ENCODE peak calls at places on chromosome 20, in six cellular contexts. One of them, this sample, is unnamed.

GRCh38 chr20:60788070-60788469 is 464.0 kb upstream of the CDH4 start:
- DNase-seq in HCT116: no peak
- DNase-seq in WTC11: no peak
- DNase-seq in H1: no peak
- DNase-seq in GM12878: no peak
- DNase-seq in K562: no peak
- DNase-seq in this sample: no peak

GRCh38 chr20:19336601-19337000 is 124.2 kb downstream of the SLC24A3 start:
- DNase-seq in HCT116: no peak
- DNase-seq in WTC11: no peak
- DNase-seq in H1: no peak
- DNase-seq in GM12878: no peak
- DNase-seq in K562: no peak
- DNase-seq in this sample: no peak

GRCh38 chr20:49482621-49483017 is at the start of gene KCNB1:
- DNase-seq in HCT116: no peak
- DNase-seq in WTC11: peak; percentile 95
- DNase-seq in H1: peak; percentile 96
- DNase-seq in GM12878: no peak
- DNase-seq in K562: peak; percentile 48
- DNase-seq in this sample: peak; percentile 59

GRCh38 chr20:33139467-33139866 is 28.5 kb upstream of the BPIFA2 start:
- DNase-seq in HCT116: no peak
- DNase-seq in WTC11: no peak
- DNase-seq in H1: no peak
- DNase-seq in GM12878: no peak
- DNase-seq in K562: no peak
- DNase-seq in this sample: no peak

GRCh38 chr20:63980317-63980805 is 571 bp upstream of the PRPF6 start:
- DNase-seq in HCT116: no peak
- DNase-seq in WTC11: no peak
- DNase-seq in H1: no peak
- DNase-seq in GM12878: no peak
- DNase-seq in K562: no peak
- DNase-seq in this sample: peak; percentile 50

GRCh38 chr20:32125511-32125910 is 16.0 kb downstream of the TM9SF4 start:
- DNase-seq in HCT116: no peak
- DNase-seq in WTC11: no peak
- DNase-seq in H1: no peak
- DNase-seq in GM12878: no peak
- DNase-seq in K562: no peak
- DNase-seq in this sample: no peak

GRCh38 chr20:49893242-49894072 is 21.9 kb downstream of the SPATA2 start:
- DNase-seq in HCT116: no peak
- DNase-seq in WTC11: no peak
- DNase-seq in H1: no peak
- DNase-seq in GM12878: no peak
- DNase-seq in K562: no peak
- DNase-seq in this sample: no peak

GRCh38 chr20:35328689-35329088 is 36.5 kb upstream of the FAM83C start:
- DNase-seq in HCT116: no peak
- DNase-seq in WTC11: no peak
- DNase-seq in H1: no peak
- DNase-seq in GM12878: no peak
- DNase-seq in K562: no peak
- DNase-seq in this sample: no peak

GRCh38 chr20:64069614-64070243 is 6.7 kb downstream of the TCEA2 start:
- DNase-seq in HCT116: no peak
- DNase-seq in WTC11: peak; percentile 83
- DNase-seq in H1: peak; percentile 89
- DNase-seq in GM12878: no peak
- DNase-seq in K562: no peak
- DNase-seq in this sample: peak; percentile 62

GRCh38 chr20:5164645-5165399 is 38.0 kb downstream of the CDS2 start:
- DNase-seq in HCT116: no peak
- DNase-seq in WTC11: no peak
- DNase-seq in H1: no peak
- DNase-seq in GM12878: no peak
- DNase-seq in K562: no peak
- DNase-seq in this sample: no peak

GRCh38 chr20:62192635-62193034 is 9.8 kb downstream of the MTG2 start:
- DNase-seq in HCT116: no peak
- DNase-seq in WTC11: no peak
- DNase-seq in H1: no peak
- DNase-seq in GM12878: no peak
- DNase-seq in K562: no peak
- DNase-seq in this sample: no peak
- TF ChIP-seq ATF3 in HCT116: no peak
- TF ChIP-seq ATF3 in WTC11: no peak
- TF ChIP-seq ATF3 in H1: no peak
- TF ChIP-seq ATF3 in GM12878: no peak
- TF ChIP-seq ATF3 in K562: no peak
- TF ChIP-seq ATF3 in this sample: no peak

GRCh38 chr20:41889125-41889870 is 271.1 kb upstream of the CHD6 start:
- DNase-seq in HCT116: peak; percentile 1
- DNase-seq in WTC11: peak; percentile 24
- DNase-seq in H1: no peak
- DNase-seq in GM12878: no peak
- DNase-seq in K562: peak; percentile 27
- DNase-seq in this sample: peak; percentile 18
- TF ChIP-seq ATF3 in HCT116: no peak
- TF ChIP-seq ATF3 in WTC11: no peak
- TF ChIP-seq ATF3 in H1: no peak
- TF ChIP-seq ATF3 in GM12878: no peak
- TF ChIP-seq ATF3 in K562: no peak
- TF ChIP-seq ATF3 in this sample: no peak

GRCh38 chr20:2796011-2796660 is 4.3 kb downstream of the CPXM1 start:
- DNase-seq in HCT116: no peak
- DNase-seq in WTC11: no peak
- DNase-seq in H1: no peak
- DNase-seq in GM12878: no peak
- DNase-seq in K562: no peak
- DNase-seq in this sample: no peak

GRCh38 chr20:2795451-2795850 is 5.0 kb downstream of the CPXM1 start:
- DNase-seq in HCT116: no peak
- DNase-seq in WTC11: no peak
- DNase-seq in H1: no peak
- DNase-seq in GM12878: no peak
- DNase-seq in K562: no peak
- DNase-seq in this sample: no peak

GRCh38 chr20:2794866-2795447 is 5.5 kb downstream of the CPXM1 start:
- DNase-seq in HCT116: no peak
- DNase-seq in WTC11: no peak
- DNase-seq in H1: no peak
- DNase-seq in GM12878: no peak
- DNase-seq in K562: no peak
- DNase-seq in this sample: no peak

GRCh38 chr20:2793471-2793870 is 7.0 kb downstream of the CPXM1 start:
- DNase-seq in HCT116: no peak
- DNase-seq in WTC11: no peak
- DNase-seq in H1: no peak
- DNase-seq in GM12878: no peak
- DNase-seq in K562: no peak
- DNase-seq in this sample: no peak

DNA sequence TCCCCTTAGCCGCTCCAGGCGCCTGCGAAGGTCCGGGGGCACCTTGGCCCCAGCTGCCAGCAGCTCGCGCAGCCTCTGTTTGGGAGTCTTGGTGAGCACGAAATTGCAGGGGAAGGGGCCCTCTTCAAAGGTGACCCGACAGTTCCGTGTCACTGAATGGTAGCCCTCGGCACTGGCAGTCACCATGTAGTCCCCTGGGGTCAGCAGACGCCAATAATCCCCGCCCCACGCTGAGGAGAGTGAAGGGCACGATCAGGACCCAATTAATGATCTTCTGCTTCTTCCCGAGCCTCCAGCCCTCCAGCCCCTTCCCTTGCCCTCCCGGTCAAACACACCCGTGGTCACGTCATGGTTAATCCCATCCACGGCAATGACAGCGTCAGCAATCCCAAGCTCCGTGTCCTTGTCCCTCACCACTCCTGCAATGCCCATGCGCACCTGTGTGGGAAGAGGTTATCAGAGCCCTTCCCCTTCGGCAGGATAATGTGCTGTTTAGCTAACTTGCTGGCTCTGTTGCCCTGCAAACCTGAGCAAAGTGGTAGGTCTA is 6.2 kb downstream of the CPXM1 start:
- DNase-seq in HCT116: no peak
- DNase-seq in WTC11: no peak
- DNase-seq in H1: no peak
- DNase-seq in GM12878: no peak
- DNase-seq in K562: no peak
- DNase-seq in this sample: no peak
- TF ChIP-seq ATF3 in HCT116: no peak
- TF ChIP-seq ATF3 in WTC11: no peak
- TF ChIP-seq ATF3 in H1: no peak
- TF ChIP-seq ATF3 in GM12878: no peak
- TF ChIP-seq ATF3 in K562: no peak
- TF ChIP-seq ATF3 in this sample: no peak

GRCh38 chr20:45416917-45417316 is 976 bp downstream of the PIGT start:
- DNase-seq in HCT116: no peak
- DNase-seq in WTC11: no peak
- DNase-seq in H1: no peak
- DNase-seq in GM12878: no peak
- DNase-seq in K562: no peak
- DNase-seq in this sample: no peak

GRCh38 chr20:45420125-45420524 is 4.2 kb downstream of the PIGT start:
- DNase-seq in HCT116: no peak
- DNase-seq in WTC11: no peak
- DNase-seq in H1: peak; percentile 14
- DNase-seq in GM12878: no peak
- DNase-seq in K562: no peak
- DNase-seq in this sample: no peak

GRCh38 chr20:45415822-45416637 is at the start of gene PIGT:
- DNase-seq in HCT116: peak; percentile 63
- DNase-seq in WTC11: peak; percentile 82
- DNase-seq in H1: peak; percentile 84
- DNase-seq in GM12878: peak; percentile 51
- DNase-seq in K562: peak; percentile 93
- DNase-seq in this sample: peak; percentile 93

GRCh38 chr20:45423700-45424099 is 7.8 kb downstream of the PIGT start:
- DNase-seq in HCT116: no peak
- DNase-seq in WTC11: no peak
- DNase-seq in H1: no peak
- DNase-seq in GM12878: no peak
- DNase-seq in K562: no peak
- DNase-seq in this sample: no peak

GRCh38 chr20:45419188-45420091 is 3.5 kb downstream of the PIGT start:
- DNase-seq in HCT116: no peak
- DNase-seq in WTC11: no peak
- DNase-seq in H1: peak; percentile 20
- DNase-seq in GM12878: peak; percentile 80
- DNase-seq in K562: no peak
- DNase-seq in this sample: peak; percentile 35
- TF ChIP-seq ATF3 in HCT116: no peak
- TF ChIP-seq ATF3 in WTC11: no peak
- TF ChIP-seq ATF3 in H1: no peak
- TF ChIP-seq ATF3 in GM12878: no peak
- TF ChIP-seq ATF3 in K562: no peak
- TF ChIP-seq ATF3 in this sample: no peak

GRCh38 chr20:23666189-23666588 is 22.6 kb downstream of the CST4 start:
- DNase-seq in HCT116: no peak
- DNase-seq in WTC11: no peak
- DNase-seq in H1: no peak
- DNase-seq in GM12878: no peak
- DNase-seq in K562: no peak
- DNase-seq in this sample: no peak
- TF ChIP-seq ATF3 in HCT116: no peak
- TF ChIP-seq ATF3 in WTC11: no peak
- TF ChIP-seq ATF3 in H1: no peak
- TF ChIP-seq ATF3 in GM12878: no peak
- TF ChIP-seq ATF3 in K562: no peak
- TF ChIP-seq ATF3 in this sample: no peak

DNA sequence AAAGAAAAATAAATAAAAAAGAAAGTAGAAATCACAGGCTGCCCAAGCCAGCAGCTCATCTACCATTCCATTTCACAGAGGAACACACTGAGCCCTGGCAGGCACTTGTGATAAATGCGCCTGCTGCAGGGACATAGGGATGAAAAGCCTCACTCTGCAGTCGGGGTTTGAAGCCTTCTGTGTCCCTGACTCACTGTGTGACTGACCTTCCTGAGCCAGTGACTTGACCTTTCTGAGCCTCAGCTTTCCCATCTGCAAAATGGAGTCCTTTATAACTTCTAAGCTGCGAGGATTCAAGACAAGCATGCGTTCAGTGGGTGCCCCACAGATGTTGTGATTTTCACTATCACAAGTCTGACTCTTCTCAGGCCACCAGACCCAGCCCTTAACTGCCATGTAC is 5.5 kb downstream of the TGM2 start:
- DNase-seq in HCT116: no peak
- DNase-seq in WTC11: no peak
- DNase-seq in H1: no peak
- DNase-seq in GM12878: no peak
- DNase-seq in K562: peak; percentile 73
- DNase-seq in this sample: no peak
- TF ChIP-seq ATF3 in HCT116: no peak
- TF ChIP-seq ATF3 in WTC11: no peak
- TF ChIP-seq ATF3 in H1: no peak
- TF ChIP-seq ATF3 in GM12878: no peak
- TF ChIP-seq ATF3 in K562: no peak
- TF ChIP-seq ATF3 in this sample: no peak

GRCh38 chr20:1001116-1001515 is 995 bp downstream of the RSPO4 start:
- DNase-seq in HCT116: no peak
- DNase-seq in WTC11: no peak
- DNase-seq in H1: no peak
- DNase-seq in GM12878: no peak
- DNase-seq in K562: no peak
- DNase-seq in this sample: no peak

GRCh38 chr20:1003920-1004697 is 2.0 kb upstream of the RSPO4 start:
- DNase-seq in HCT116: no peak
- DNase-seq in WTC11: no peak
- DNase-seq in H1: no peak
- DNase-seq in GM12878: no peak
- DNase-seq in K562: no peak
- DNase-seq in this sample: peak; percentile 17

GRCh38 chr20:1002682-1003561 is 811 bp upstream of the RSPO4 start:
- DNase-seq in HCT116: no peak
- DNase-seq in WTC11: no peak
- DNase-seq in H1: no peak
- DNase-seq in GM12878: no peak
- DNase-seq in K562: peak; percentile 43
- DNase-seq in this sample: no peak

GRCh38 chr20:1001981-1002681 is at the start of gene RSPO4:
- DNase-seq in HCT116: no peak
- DNase-seq in WTC11: peak; percentile 51
- DNase-seq in H1: peak; percentile 66
- DNase-seq in GM12878: no peak
- DNase-seq in K562: no peak
- DNase-seq in this sample: no peak

DNA sequence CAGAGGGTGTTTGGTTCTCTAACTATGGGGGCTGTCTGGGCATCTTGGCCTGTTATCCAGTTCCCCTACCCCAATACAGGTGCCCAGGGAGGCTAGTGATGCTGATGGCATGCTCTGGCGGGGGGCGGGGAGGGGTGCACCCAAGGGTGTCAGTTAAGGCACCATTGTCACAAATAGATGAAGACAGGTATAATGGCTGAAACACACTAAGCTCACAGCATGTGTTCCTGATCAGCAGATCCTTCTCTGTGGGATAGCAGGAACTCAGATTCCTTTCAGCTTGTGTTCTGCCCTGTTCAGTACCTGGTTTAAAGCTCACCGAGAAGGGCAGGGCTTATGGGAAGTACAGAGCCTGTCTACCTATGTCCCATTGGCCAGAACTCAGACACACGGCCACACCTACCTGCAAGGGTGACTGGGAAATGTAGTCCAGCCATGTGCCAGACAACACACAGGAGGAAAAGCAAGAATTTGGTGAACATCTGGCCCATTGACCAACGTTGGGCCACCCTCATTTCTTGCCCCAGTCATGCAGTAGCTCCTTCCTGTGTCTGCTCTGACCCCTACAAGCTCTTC is 3.4 kb upstream of the RSPO4 start:
- DNase-seq in HCT116: peak; percentile 63
- DNase-seq in WTC11: peak; percentile 69
- DNase-seq in H1: peak; percentile 57
- DNase-seq in GM12878: peak; percentile 2
- DNase-seq in K562: peak; percentile 59
- DNase-seq in this sample: peak; percentile 59
- TF ChIP-seq ATF3 in HCT116: no peak
- TF ChIP-seq ATF3 in WTC11: no peak
- TF ChIP-seq ATF3 in H1: no peak
- TF ChIP-seq ATF3 in GM12878: no peak
- TF ChIP-seq ATF3 in K562: no peak
- TF ChIP-seq ATF3 in this sample: no peak